ENCODE peak calls at places on chromosomes 11 and 22, in five cellular contexts. O, D, J, Y and B are unnamed samples. For H3K4me1, the result is how much of the 10 kb centered on the place peaks cover.

GRCh38 chr11:128757235-128757711 is 63.4 kb downstream of the FLI1 start:
- DNase-seq in O (peak), D (peak), J (peak), Y (peak), B (no peak)

GRCh38 chr11:113773092-113773415 is 438 bp downstream of the ZW10 start:
- DNase-seq in O (no peak), D (no peak), J (peak), Y (peak), B (no peak)

GRCh38 chr11:85685820-85686459 is at the start of gene CCDC89:
- DNase-seq in O (peak), D (peak), J (peak), Y (peak), B (peak)

GRCh38 chr22:38981005-38981658 is 1.0 kb upstream of the APOBEC3B start:
- DNase-seq in O (no peak), D (peak), J (peak), Y (peak), B (peak)

GRCh38 chr11:75815345-75815983 is 454 bp downstream of the UVRAG start:
- DNase-seq in O (no peak), D (no peak), J (peak), Y (peak), B (no peak)

GRCh38 chr11:28107331-28107725 is 628 bp downstream of the KIF18A start:
- DNase-seq in O (no peak), D (no peak), J (no peak), Y (no peak), B (no peak)

GRCh38 chr22:44395116-44396005 is 82.6 kb upstream of the SHISAL1 start:
- DNase-seq in O (no peak), D (peak), J (no peak), Y (no peak), B (no peak)

GRCh38 chr22:48424201-48424627 is 1403.5 kb downstream of the BRD1 start:
- DNase-seq in O (no peak), D (peak), J (no peak), Y (no peak), B (no peak)

GRCh38 chr22:24434472-24435322 is 7.3 kb downstream of the ADORA2A start:
- DNase-seq in O (peak), D (peak), J (no peak), Y (peak), B (peak)

GRCh38 chr11:33674035-33674814 is 26.4 kb downstream of the C11orf91 start:
- DNase-seq in O (no peak), D (no peak), J (no peak), Y (peak), B (no peak)

GRCh38 chr11:75471134-75471943 is 38.3 kb upstream of the KLHL35 start:
- DNase-seq in O (no peak), D (no peak), J (no peak), Y (no peak), B (no peak)

GRCh38 chr11:91857194-91857593 is 367.4 kb upstream of the FAT3 start:
- DNase-seq in O (no peak), D (no peak), J (no peak), Y (peak), B (no peak)

GRCh38 chr22:29030016-29030617 is 31.5 kb downstream of the C22orf31 start:
- DNase-seq in O (no peak), D (no peak), J (peak), Y (peak), B (no peak)

GRCh38 chr22:36838119-36839030 is 21.5 kb upstream of the PVALB start:
- DNase-seq in O (no peak), D (no peak), J (no peak), Y (no peak), B (no peak)

GRCh38 chr11:4087551-4087950 is 7.0 kb upstream of the RRM1 start:
- DNase-seq in O (no peak), D (no peak), J (no peak), Y (peak), B (no peak)

GRCh38 chr11:115056514-115056913 is 378.2 kb downstream of the NXPE2 start:
- DNase-seq in O (no peak), D (no peak), J (no peak), Y (no peak), B (no peak)

GRCh38 chr22:49664891-49665290 is 162.8 kb downstream of the BRD1 start:
- DNase-seq in O (peak), D (peak), J (no peak), Y (no peak), B (no peak)

GRCh38 chr11:87391501-87391900 is 353.8 kb downstream of the TMEM135 start:
- DNase-seq in O (no peak), D (no peak), J (no peak), Y (peak), B (no peak)

GRCh38 chr11:126310229-126310991 is 6.5 kb downstream of the DCPS start:
- DNase-seq in O (peak), D (peak), J (peak), Y (peak), B (peak)

GRCh38 chr11:126305699-126306098 is 1.8 kb downstream of the DCPS start:
- DNase-seq in O (no peak), D (no peak), J (no peak), Y (no peak), B (no peak)

GRCh38 chr11:126308271-126308671 is 4.4 kb downstream of the DCPS start:
- DNase-seq in O (no peak), D (no peak), J (no peak), Y (no peak), B (no peak)

GRCh38 chr11:126304457-126305072 is 705 bp downstream of the DCPS start:
- DNase-seq in O (no peak), D (no peak), J (no peak), Y (no peak), B (no peak)

GRCh38 chr11:126307706-126308105 is 3.8 kb downstream of the DCPS start:
- DNase-seq in O (no peak), D (no peak), J (no peak), Y (peak), B (no peak)
- TF ChIP-seq CTCF in O (no peak), D (no peak), J (no peak), Y (peak), B (no peak)

DNA sequence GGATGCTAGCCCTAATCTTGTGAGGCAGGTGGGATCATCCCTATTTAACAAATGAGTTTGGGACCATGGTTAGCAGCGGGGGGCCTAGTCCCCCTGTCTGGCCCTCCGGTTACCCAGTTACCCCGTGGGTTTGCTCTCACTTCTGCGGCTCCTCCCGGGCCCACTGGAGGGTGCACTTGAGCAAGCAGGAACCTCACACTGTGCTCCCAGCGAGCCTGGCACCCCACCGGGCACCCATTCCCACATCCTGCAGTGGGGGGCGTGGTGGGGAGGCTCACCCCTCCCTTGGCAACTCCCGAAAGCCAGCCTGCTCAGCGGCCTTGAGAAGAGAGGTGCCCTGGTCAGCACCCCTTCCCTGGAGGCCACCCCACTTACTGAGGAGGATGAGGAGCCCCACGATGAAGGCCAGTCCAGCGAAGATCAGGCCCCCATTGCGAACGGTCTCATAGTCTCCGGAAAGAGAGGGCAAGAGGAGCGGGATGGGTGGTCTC is 2.5 kb downstream of the FXYD2 start:
- DNase-seq in O (no peak), D (no peak), J (no peak), Y (no peak), B (peak)
- H3K4me1 ChIP-seq in O (under half), D (under half), J (under half), Y (under half), B (under half)

GRCh38 chr22:23386245-23386631 is 193.9 kb downstream of the IGLL1 start:
- DNase-seq in O (no peak), D (no peak), J (no peak), Y (no peak), B (no peak)
- H3K4me3 ChIP-seq in O (no peak), D (no peak), J (no peak), Y (no peak), B (no peak)

GRCh38 chr11:104907521-104908185 is 9.4 kb upstream of the CASP12 start:
- DNase-seq in O (no peak), D (no peak), J (no peak), Y (peak), B (no peak)

GRCh38 chr11:104908186-104908531 is 9.9 kb upstream of the CASP12 start:
- DNase-seq in O (no peak), D (no peak), J (no peak), Y (no peak), B (no peak)

GRCh38 chr11:104905271-104905670 is 7.0 kb upstream of the CASP12 start:
- DNase-seq in O (no peak), D (no peak), J (no peak), Y (no peak), B (no peak)
- TF ChIP-seq CTCF in O (no peak), D (no peak), J (no peak), Y (peak), B (no peak)

GRCh38 chr11:45385423-45385822 is 99.3 kb upstream of the SYT13 start:
- DNase-seq in O (no peak), D (no peak), J (no peak), Y (no peak), B (no peak)

GRCh38 chr11:45385844-45386243 is 99.7 kb upstream of the SYT13 start:
- DNase-seq in O (no peak), D (no peak), J (no peak), Y (no peak), B (no peak)

GRCh38 chr11:45391168-45391850 is 105.2 kb upstream of the SYT13 start:
- DNase-seq in O (no peak), D (no peak), J (no peak), Y (no peak), B (no peak)

GRCh38 chr11:45390407-45390806 is 104.3 kb upstream of the SYT13 start:
- DNase-seq in O (no peak), D (no peak), J (no peak), Y (no peak), B (no peak)

GRCh38 chr11:45388472-45388871 is 102.3 kb upstream of the SYT13 start:
- DNase-seq in O (no peak), D (no peak), J (no peak), Y (no peak), B (no peak)
- H3K4me1 ChIP-seq in O (under half), D (under half), J (under half), Y (under half), B (under half)

GRCh38 chr22:20022231-20023069 is 1.5 kb downstream of the TANGO2 start:
- DNase-seq in O (no peak), D (no peak), J (no peak), Y (no peak), B (peak)
- H3K4me3 ChIP-seq in O (peak), D (peak), J (no peak), Y (peak), B (peak)

GRCh38 chr11:123775274-123775673 is 21.0 kb upstream of the OR6X1 start:
- DNase-seq in O (no peak), D (no peak), J (no peak), Y (no peak), B (no peak)
- TF ChIP-seq CTCF in O (no peak), D (no peak), J (no peak), Y (no peak), B (no peak)

DNA sequence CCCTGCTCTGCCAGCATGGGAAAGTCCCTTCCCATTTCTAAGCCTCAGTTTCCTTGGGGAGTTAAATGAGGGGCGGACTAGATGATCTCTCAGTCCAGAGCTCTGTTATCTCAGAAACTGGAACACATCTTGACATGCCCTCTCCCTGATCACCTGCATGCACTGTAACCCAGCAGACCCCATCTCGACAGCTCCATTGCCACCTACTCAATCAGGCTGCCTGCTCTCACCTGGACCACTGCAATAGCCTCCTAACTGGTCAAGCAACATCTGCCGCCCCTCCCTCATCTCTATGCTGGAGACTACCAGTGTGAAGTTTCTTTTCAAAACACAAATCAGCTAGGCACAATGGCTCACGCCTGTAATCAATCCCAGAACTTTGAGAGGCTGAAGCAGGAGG is 22.1 kb downstream of the LRRC55 start:
- DNase-seq in O (no peak), D (no peak), J (no peak), Y (no peak), B (no peak)
- H3K4me1 ChIP-seq in O (half or more), D (under half), J (under half), Y (under half), B (under half)

DNA sequence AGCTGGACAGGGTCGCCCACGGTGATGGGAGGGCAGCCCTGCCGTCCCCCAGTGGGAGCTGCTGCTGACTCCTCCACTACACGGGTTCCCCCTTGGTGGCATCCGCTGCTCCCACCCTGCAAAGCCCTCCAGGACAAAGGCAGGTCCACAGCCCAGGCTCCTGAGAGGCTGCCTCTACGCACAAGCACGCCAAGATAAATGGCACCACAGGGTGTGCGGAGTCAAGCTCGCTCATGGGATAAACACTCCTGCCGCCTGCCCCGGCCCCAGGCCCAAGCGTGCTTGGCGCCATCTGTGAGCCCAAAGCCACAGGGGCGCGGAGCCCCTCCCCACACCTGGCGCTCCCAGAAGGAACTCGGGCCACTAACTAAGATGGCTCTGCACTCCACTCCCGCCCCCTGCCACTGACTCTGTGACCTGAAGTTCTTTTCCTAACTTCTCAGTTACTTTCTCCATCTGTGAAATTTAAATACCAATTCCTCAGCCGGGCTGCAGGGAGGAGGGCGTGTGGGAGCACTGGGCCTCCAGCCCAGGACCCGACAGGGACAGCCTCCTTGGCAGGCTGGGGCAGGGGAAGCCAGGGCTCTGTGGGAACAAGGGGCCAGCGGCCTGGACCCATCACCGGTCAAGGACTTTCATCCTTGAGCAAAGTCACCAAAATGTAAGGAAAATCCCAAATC is 14.9 kb downstream of the EHD1 start:
- DNase-seq in O (peak), D (no peak), J (no peak), Y (no peak), B (no peak)
- H3K4me3 ChIP-seq in O (peak), D (peak), J (no peak), Y (peak), B (peak)

GRCh38 chr22:22553141-22553540 is 5.9 kb downstream of the PRAME start:
- DNase-seq in O (no peak), D (no peak), J (no peak), Y (no peak), B (no peak)

GRCh38 chr22:22550789-22551434 is 8.2 kb downstream of the PRAME start:
- DNase-seq in O (no peak), D (no peak), J (no peak), Y (no peak), B (no peak)

GRCh38 chr22:22553735-22554134 is 5.3 kb downstream of the PRAME start:
- DNase-seq in O (no peak), D (no peak), J (no peak), Y (no peak), B (no peak)

GRCh38 chr22:22554324-22555284 is 4.5 kb downstream of the PRAME start:
- DNase-seq in O (no peak), D (no peak), J (no peak), Y (no peak), B (no peak)

GRCh38 chr22:22552630-22553029 is 6.4 kb downstream of the PRAME start:
- DNase-seq in O (no peak), D (no peak), J (no peak), Y (no peak), B (no peak)
- TF ChIP-seq CTCF in O (no peak), D (no peak), J (no peak), Y (no peak), B (no peak)